ENCODE peak calls at places on chromosomes 6 and 20, in seven cellular contexts. G is upper lobe of right lung, J is heart right ventricle, Y is foreskin fibroblast, K is hepatocyte, Z is small intestine, H is lower leg skin. E is an unnamed sample.

GRCh38 chr20:51062065-51062464 is 39.2 kb upstream of the KCNG1 start:
- DNase-seq in G (no peak), J (no peak), Y (no peak), K (no peak), Z (no peak), H (peak), E (no peak)

GRCh38 chr6:100470721-100471120 is 6.0 kb upstream of the SIM1 start:
- DNase-seq in G (no peak), J (no peak), Y (no peak), K (no peak), Z (no peak), H (no peak), E (no peak)

GRCh38 chr6:144047688-144048087 is 39.6 kb upstream of the PLAGL1 start:
- DNase-seq in G (no peak), J (no peak), Y (no peak), K (no peak), Z (peak), H (no peak), E (no peak)

GRCh38 chr6:2222275-2222842 is 23.0 kb downstream of the GMDS start:
- DNase-seq in G (no peak), J (no peak), Y (no peak), K (no peak), Z (peak), H (no peak), E (no peak)

GRCh38 chr20:1242530-1242929 is 16.7 kb downstream of the RAD21L1 start:
- DNase-seq in G (no peak), J (no peak), Y (peak), K (no peak), Z (no peak), H (no peak), E (no peak)

GRCh38 chr20:5835234-5835845 is 85.1 kb downstream of the SHLD1 start:
- DNase-seq in G (no peak), J (peak), Y (peak), K (no peak), Z (peak), H (no peak), E (no peak)

GRCh38 chr6:44543664-44544063 is 156.2 kb downstream of the CDC5L start:
- DNase-seq in G (peak), J (no peak), Y (no peak), K (no peak), Z (no peak), H (peak), E (peak)

GRCh38 chr6:4323322-4323721 is 187.9 kb upstream of the ECI2 start:
- DNase-seq in G (no peak), J (no peak), Y (no peak), K (no peak), Z (no peak), H (no peak), E (no peak)

GRCh38 chr20:47453167-47453782 is 48.4 kb upstream of the NCOA3 start:
- DNase-seq in G (no peak), J (no peak), Y (peak), K (peak), Z (no peak), H (no peak), E (no peak)

GRCh38 chr20:40189621-40190020 is 499.4 kb downstream of the MAFB start:
- DNase-seq in G (no peak), J (no peak), Y (no peak), K (no peak), Z (no peak), H (no peak), E (no peak)

GRCh38 chr6:1007159-1007558 is 304.7 kb upstream of the FOXQ1 start:
- DNase-seq in G (no peak), J (no peak), Y (no peak), K (no peak), Z (no peak), H (no peak), E (no peak)

GRCh38 chr20:57225830-57226229 is 40.6 kb downstream of the BMP7 start:
- DNase-seq in G (no peak), J (no peak), Y (no peak), K (no peak), Z (no peak), H (no peak), E (no peak)

GRCh38 chr6:99522531-99522930 is 7.3 kb upstream of the USP45 start:
- DNase-seq in G (no peak), J (no peak), Y (peak), K (peak), Z (no peak), H (no peak), E (no peak)

GRCh38 chr6:3825331-3825831 is 23.8 kb upstream of the FAM50B start:
- DNase-seq in G (peak), J (peak), Y (no peak), K (peak), Z (peak), H (peak), E (peak)

GRCh38 chr6:37308084-37308817 is 45.5 kb upstream of the RNF8 start:
- DNase-seq in G (no peak), J (no peak), Y (no peak), K (peak), Z (no peak), H (no peak), E (no peak)

GRCh38 chr6:99093781-99094180 is 146.0 kb upstream of the FBXL4 start:
- DNase-seq in G (no peak), J (no peak), Y (no peak), K (no peak), Z (no peak), H (no peak), E (no peak)

GRCh38 chr6:128493877-128494276 is 26.5 kb downstream of the PTPRK start:
- DNase-seq in G (no peak), J (no peak), Y (no peak), K (no peak), Z (no peak), H (no peak), E (no peak)

GRCh38 chr6:16331328-16332174 is 93.2 kb downstream of the GMPR start:
- DNase-seq in G (peak), J (peak), Y (peak), K (peak), Z (peak), H (no peak), E (peak)

GRCh38 chr6:2454180-2454579 is 208.8 kb upstream of the GMDS start:
- DNase-seq in G (no peak), J (no peak), Y (peak), K (no peak), Z (no peak), H (no peak), E (no peak)

GRCh38 chr20:57880155-57880648 is 170.4 kb upstream of the PMEPA1 start:
- DNase-seq in G (no peak), J (no peak), Y (no peak), K (peak), Z (no peak), H (peak), E (no peak)

GRCh38 chr6:142940487-142940886 is 4.5 kb downstream of the HIVEP2 start:
- DNase-seq in G (no peak), J (no peak), Y (no peak), K (no peak), Z (no peak), H (no peak), E (no peak)

GRCh38 chr6:93417421-93417996 is 1.9 kb downstream of the EPHA7 start:
- DNase-seq in G (no peak), J (no peak), Y (no peak), K (peak), Z (no peak), H (no peak), E (no peak)

GRCh38 chr20:5001174-5002076 is at the start of gene SLC23A2:
- DNase-seq in G (peak), J (peak), Y (no peak), K (peak), Z (peak), H (no peak), E (peak)

GRCh38 chr20:45322952-45323383 is 14.9 kb upstream of the MATN4 start:
- DNase-seq in G (peak), J (no peak), Y (no peak), K (peak), Z (peak), H (no peak), E (peak)

GRCh38 chr6:137291441-137291840 is 72.3 kb upstream of the IFNGR1 start:
- DNase-seq in G (no peak), J (no peak), Y (peak), K (no peak), Z (no peak), H (peak), E (peak)

GRCh38 chr6:108502826-108503225 is 57.9 kb upstream of the FOXO3 start:
- DNase-seq in G (no peak), J (no peak), Y (no peak), K (no peak), Z (no peak), H (no peak), E (no peak)

GRCh38 chr20:60087563-60088105 is 129.4 kb downstream of the CDH26 start:
- DNase-seq in G (no peak), J (peak), Y (no peak), K (no peak), Z (no peak), H (peak), E (no peak)

GRCh38 chr6:125050663-125051318 is 88.6 kb downstream of the RNF217 start:
- DNase-seq in G (no peak), J (no peak), Y (no peak), K (peak), Z (no peak), H (no peak), E (no peak)

GRCh38 chr20:4961746-4962145 is 39.6 kb downstream of the SLC23A2 start:
- DNase-seq in G (no peak), J (no peak), Y (peak), K (peak), Z (no peak), H (no peak), E (no peak)

GRCh38 chr20:9926007-9926406 is 87.1 kb upstream of the PAK5 start:
- DNase-seq in G (no peak), J (no peak), Y (no peak), K (no peak), Z (no peak), H (no peak), E (no peak)

GRCh38 chr6:154805288-154805911 is 72.2 kb downstream of the SCAF8 start:
- DNase-seq in G (no peak), J (no peak), Y (peak), K (peak), Z (peak), H (no peak), E (no peak)

GRCh38 chr6:17002123-17002522 is 99.7 kb upstream of the STMND1 start:
- DNase-seq in G (no peak), J (no peak), Y (no peak), K (no peak), Z (no peak), H (no peak), E (no peak)

GRCh38 chr6:41741625-41742490 is 5.3 kb downstream of the PGC start:
- DNase-seq in G (no peak), J (no peak), Y (no peak), K (peak), Z (peak), H (no peak), E (no peak)

GRCh38 chr6:116304538-116305097 is 24.9 kb upstream of the TSPYL1 start:
- DNase-seq in G (no peak), J (no peak), Y (no peak), K (no peak), Z (no peak), H (no peak), E (no peak)
- H3K4me3 ChIP-seq in G (no peak), J (no peak), Y (no peak), K (no peak), Z (no peak), H (no peak), E (no peak)

GRCh38 chr6:74096329-74096728 is 400.3 kb downstream of the CD109 start:
- DNase-seq in G (no peak), J (no peak), Y (no peak), K (no peak), Z (no peak), H (no peak), E (no peak)
- H3K4me3 ChIP-seq in G (no peak), J (no peak), Y (no peak), K (no peak), Z (no peak), H (no peak), E (no peak)

GRCh38 chr6:85642774-85643529 is at the start of gene SYNCRIP:
- DNase-seq in G (peak), J (peak), Y (peak), K (peak), Z (peak), H (peak), E (peak)
- H3K4me3 ChIP-seq in G (peak), J (peak), Y (peak), K (peak), Z (peak), H (peak), E (peak)

DNA sequence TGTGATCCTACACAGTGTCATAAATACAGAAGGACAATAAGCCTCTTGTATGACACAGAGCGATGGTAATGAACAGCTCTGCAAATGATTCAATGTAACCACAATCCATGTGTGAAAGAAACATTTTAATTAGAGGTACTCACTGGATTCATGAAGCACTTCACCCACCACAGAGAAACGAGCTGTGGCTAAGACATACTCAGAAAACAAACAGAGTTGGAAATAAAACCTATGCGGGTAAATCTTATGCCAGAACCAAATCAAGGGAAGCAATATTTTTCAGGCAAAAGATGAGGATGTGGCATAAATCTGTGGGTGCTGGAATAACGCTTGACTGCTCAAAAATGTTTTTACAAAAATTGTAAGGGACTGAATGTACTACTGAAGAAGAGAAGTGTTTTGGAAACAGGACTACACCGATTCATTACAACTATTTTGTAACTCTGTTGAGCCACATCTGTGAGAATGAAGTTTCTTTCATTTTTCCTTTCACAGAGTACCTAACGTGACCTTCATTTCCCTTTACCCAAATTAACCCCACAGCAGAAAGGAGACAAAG is 112.1 kb downstream of the WDR27 start:
- DNase-seq in G (no peak), J (no peak), Y (peak), K (no peak), Z (no peak), H (no peak), E (no peak)
- H3K4me3 ChIP-seq in G (no peak), J (no peak), Y (no peak), K (no peak), Z (no peak), H (no peak), E (no peak)

GRCh38 chr20:25398363-25399037 is 7.9 kb upstream of the ABHD12 start:
- DNase-seq in G (no peak), J (no peak), Y (no peak), K (no peak), Z (no peak), H (no peak), E (no peak)
- H3K4me3 ChIP-seq in G (no peak), J (no peak), Y (no peak), K (no peak), Z (no peak), H (no peak), E (no peak)

DNA sequence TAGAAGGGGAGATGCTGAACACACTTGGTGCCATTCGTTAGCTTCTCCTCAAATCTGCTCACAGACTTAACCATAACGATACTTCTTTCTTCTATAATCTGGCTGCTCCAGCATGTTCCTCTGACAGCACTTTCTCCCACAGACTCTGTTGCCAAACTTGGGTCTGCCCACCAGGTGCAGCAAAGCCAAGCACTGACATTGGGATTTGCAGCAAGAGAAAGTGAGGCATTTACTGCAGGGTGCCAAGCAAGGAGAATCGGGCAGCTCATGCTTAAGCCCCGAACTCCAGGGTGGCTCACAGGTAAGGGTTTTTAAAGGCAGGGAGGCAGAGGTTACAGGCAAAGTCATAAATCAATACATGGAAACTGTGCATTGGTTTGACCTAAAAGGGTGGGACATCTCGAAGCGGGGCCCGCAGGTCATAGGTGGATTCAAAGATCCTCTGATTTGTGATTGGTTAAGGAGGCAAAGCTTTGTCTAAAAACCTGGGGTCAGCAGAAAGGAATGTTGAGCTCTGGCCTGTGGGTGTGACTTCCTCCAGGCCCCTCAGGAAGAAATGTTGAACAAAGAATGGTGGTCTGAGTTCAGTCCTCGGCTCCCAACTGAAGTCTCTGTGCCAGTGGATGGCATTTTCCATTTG is 25.1 kb upstream of the PNPLA1 start:
- DNase-seq in G (no peak), J (no peak), Y (no peak), K (no peak), Z (no peak), H (no peak), E (no peak)
- H3K4me3 ChIP-seq in G (no peak), J (no peak), Y (no peak), K (no peak), Z (no peak), H (no peak), E (no peak)